ENCODE peak calls at places on chromosomes 1 and 21, in eight cellular contexts. One of them, this sample, is unnamed.

GRCh38 chr21:45534591-45535331 is 7.5 kb downstream of the SLC19A1 start:
- DNase-seq in stimulated activated CD4-positive, alpha-beta T cell treated with anti-CD3 and anti-CD28 coated beads, Interleukin-4, amount 100 ng/mL, for 24 hours: no peak
- DNase-seq in NCI-H1092 treated with DMSO at 0.1 percent for 48 hours: peak
- DNase-seq in T-helper 9 cell: no peak
- DNase-seq in spleen: peak
- DNase-seq in Peyer's patch: peak
- DNase-seq in H54: no peak
- DNase-seq in CD8-positive, alpha-beta T cell: no peak
- DNase-seq in this sample: no peak

GRCh38 chr21:25572895-25573310 is 34.4 kb downstream of the MRPL39 start:
- DNase-seq in spleen: no peak
- DNase-seq in NCI-H1092 treated with DMSO at 0.1 percent for 48 hours: no peak
- DNase-seq in Peyer's patch: no peak
- DNase-seq in T-helper 9 cell: no peak
- DNase-seq in stimulated activated CD4-positive, alpha-beta T cell treated with anti-CD3 and anti-CD28 coated beads, Interleukin-4, amount 100 ng/mL, for 24 hours: no peak
- DNase-seq in H54: no peak
- DNase-seq in CD8-positive, alpha-beta T cell: no peak
- DNase-seq in this sample: no peak

GRCh38 chr1:116002781-116003455 is 26.6 kb downstream of the SLC22A15 start:
- DNase-seq in CD8-positive, alpha-beta T cell: no peak
- DNase-seq in NCI-H1092 treated with DMSO at 0.1 percent for 48 hours: no peak
- DNase-seq in H54: no peak
- DNase-seq in Peyer's patch: no peak
- DNase-seq in spleen: no peak
- DNase-seq in T-helper 9 cell: no peak
- DNase-seq in stimulated activated CD4-positive, alpha-beta T cell treated with anti-CD3 and anti-CD28 coated beads, Interleukin-4, amount 100 ng/mL, for 24 hours: no peak
- DNase-seq in this sample: no peak

GRCh38 chr1:110780600-110781484 is 92.1 kb upstream of the CD53 start:
- DNase-seq in spleen: peak
- DNase-seq in stimulated activated CD4-positive, alpha-beta T cell treated with anti-CD3 and anti-CD28 coated beads, Interleukin-4, amount 100 ng/mL, for 24 hours: peak
- DNase-seq in CD8-positive, alpha-beta T cell: peak
- DNase-seq in T-helper 9 cell: peak
- DNase-seq in NCI-H1092 treated with DMSO at 0.1 percent for 48 hours: peak
- DNase-seq in H54: peak
- DNase-seq in Peyer's patch: peak
- DNase-seq in this sample: peak

GRCh38 chr21:29526545-29526944 is 227.8 kb downstream of the BACH1 start:
- DNase-seq in Peyer's patch: no peak
- DNase-seq in T-helper 9 cell: no peak
- DNase-seq in stimulated activated CD4-positive, alpha-beta T cell treated with anti-CD3 and anti-CD28 coated beads, Interleukin-4, amount 100 ng/mL, for 24 hours: no peak
- DNase-seq in NCI-H1092 treated with DMSO at 0.1 percent for 48 hours: no peak
- DNase-seq in spleen: no peak
- DNase-seq in H54: no peak
- DNase-seq in CD8-positive, alpha-beta T cell: no peak
- DNase-seq in this sample: no peak

GRCh38 chr1:59484090-59484489 is 187.2 kb downstream of the FGGY start:
- DNase-seq in stimulated activated CD4-positive, alpha-beta T cell treated with anti-CD3 and anti-CD28 coated beads, Interleukin-4, amount 100 ng/mL, for 24 hours: no peak
- DNase-seq in CD8-positive, alpha-beta T cell: no peak
- DNase-seq in NCI-H1092 treated with DMSO at 0.1 percent for 48 hours: no peak
- DNase-seq in spleen: no peak
- DNase-seq in Peyer's patch: no peak
- DNase-seq in H54: peak
- DNase-seq in T-helper 9 cell: no peak
- DNase-seq in this sample: no peak

GRCh38 chr1:89125571-89126233 is at the start of gene GBP2:
- DNase-seq in stimulated activated CD4-positive, alpha-beta T cell treated with anti-CD3 and anti-CD28 coated beads, Interleukin-4, amount 100 ng/mL, for 24 hours: peak
- DNase-seq in NCI-H1092 treated with DMSO at 0.1 percent for 48 hours: no peak
- DNase-seq in Peyer's patch: peak
- DNase-seq in CD8-positive, alpha-beta T cell: no peak
- DNase-seq in T-helper 9 cell: no peak
- DNase-seq in H54: peak
- DNase-seq in spleen: peak
- DNase-seq in this sample: no peak

GRCh38 chr1:200369706-200370105 is 40.1 kb downstream of the ZNF281 start:
- DNase-seq in H54: no peak
- DNase-seq in NCI-H1092 treated with DMSO at 0.1 percent for 48 hours: no peak
- DNase-seq in spleen: no peak
- DNase-seq in CD8-positive, alpha-beta T cell: no peak
- DNase-seq in Peyer's patch: no peak
- DNase-seq in stimulated activated CD4-positive, alpha-beta T cell treated with anti-CD3 and anti-CD28 coated beads, Interleukin-4, amount 100 ng/mL, for 24 hours: no peak
- DNase-seq in T-helper 9 cell: no peak
- DNase-seq in this sample: no peak

GRCh38 chr1:151905070-151905442 is 4.3 kb downstream of the THEM4 start:
- DNase-seq in Peyer's patch: peak
- DNase-seq in NCI-H1092 treated with DMSO at 0.1 percent for 48 hours: no peak
- DNase-seq in stimulated activated CD4-positive, alpha-beta T cell treated with anti-CD3 and anti-CD28 coated beads, Interleukin-4, amount 100 ng/mL, for 24 hours: peak
- DNase-seq in H54: no peak
- DNase-seq in CD8-positive, alpha-beta T cell: peak
- DNase-seq in spleen: no peak
- DNase-seq in T-helper 9 cell: peak
- DNase-seq in this sample: peak

GRCh38 chr1:167166703-167167100 is 54.0 kb upstream of the POU2F1 start:
- DNase-seq in NCI-H1092 treated with DMSO at 0.1 percent for 48 hours: no peak
- DNase-seq in H54: no peak
- DNase-seq in spleen: no peak
- DNase-seq in CD8-positive, alpha-beta T cell: no peak
- DNase-seq in Peyer's patch: no peak
- DNase-seq in stimulated activated CD4-positive, alpha-beta T cell treated with anti-CD3 and anti-CD28 coated beads, Interleukin-4, amount 100 ng/mL, for 24 hours: no peak
- DNase-seq in T-helper 9 cell: no peak
- DNase-seq in this sample: no peak